ENCODE peak calls at places on chromosomes 5 and 9, in five cellular contexts. J is cardiac muscle cell, L is neural progenitor cell, K is uterus, Y is colonic mucosa. H is an unnamed sample.
A peak's percentile ranks its signal among the peaks of the same experiment; 100 is the strongest.

GRCh38 chr9:94624621-94625020 is 14.7 kb downstream of the FBP1 start:
- DNase-seq in J (no peak), L (no peak), K (no peak), Y (no peak), H (no peak)

GRCh38 chr9:549425-549997 is 292.0 kb upstream of the DMRT1 start:
- DNase-seq in J (no peak), L (no peak), K (no peak), Y (no peak), H (no peak)

GRCh38 chr5:122774519-122774860 is 390 bp upstream of the SNX2 start:
- DNase-seq in J (no peak), L (no peak), K (no peak), Y (no peak), H (no peak)

GRCh38 chr5:115480245-115480644 is 64.3 kb downstream of the FEM1C start:
- DNase-seq in J (no peak), L (no peak), K (no peak), Y (no peak), H (no peak)

GRCh38 chr9:96020822-96021615 is 145.5 kb downstream of the ERCC6L2 start:
- DNase-seq in J (peak; percentile 25), L (peak; percentile 64), K (no peak), Y (peak; percentile 36), H (peak; percentile 50)

GRCh38 chr5:87844866-87845265 is 423.8 kb downstream of the TMEM161B start:
- DNase-seq in J (no peak), L (no peak), K (no peak), Y (no peak), H (no peak)

GRCh38 chr9:31590091-31590490 is 794.4 kb upstream of the ACO1 start:
- DNase-seq in J (peak; percentile 39), L (no peak), K (no peak), Y (no peak), H (no peak)

GRCh38 chr9:135073081-135073740 is 14.3 kb upstream of the OLFM1 start:
- DNase-seq in J (no peak), L (no peak), K (peak; percentile 1), Y (no peak), H (no peak)

GRCh38 chr5:34652916-34653315 is 3.2 kb upstream of the RAI14 start:
- DNase-seq in J (peak; percentile 78), L (no peak), K (no peak), Y (no peak), H (no peak)

GRCh38 chr5:96487859-96488258 is 54.8 kb upstream of the PCSK1 start:
- DNase-seq in J (no peak), L (no peak), K (no peak), Y (no peak), H (no peak)

GRCh38 chr5:18050344-18050743 is 416.1 kb downstream of the TAF11L14 start:
- DNase-seq in J (no peak), L (no peak), K (no peak), Y (no peak), H (no peak)

GRCh38 chr5:123881791-123882244 is 369.8 kb downstream of the CSNK1G3 start:
- DNase-seq in J (peak; percentile 69), L (no peak), K (no peak), Y (no peak), H (no peak)

GRCh38 chr5:167835146-167835545 is 456.3 kb upstream of the WWC1 start:
- DNase-seq in J (peak; percentile 25), L (peak; percentile 7), K (no peak), Y (no peak), H (no peak)

GRCh38 chr5:163809480-163809879 is 304.1 kb downstream of the MAT2B start:
- DNase-seq in J (peak; percentile 42), L (peak; percentile 17), K (no peak), Y (no peak), H (no peak)

GRCh38 chr5:7419367-7419766 is 23.4 kb downstream of the ADCY2 start:
- DNase-seq in J (no peak), L (no peak), K (no peak), Y (no peak), H (no peak)

GRCh38 chr5:354581-355378 is 33.3 kb downstream of the AHRR start:
- DNase-seq in J (no peak), L (no peak), K (no peak), Y (no peak), H (peak; percentile 2)

GRCh38 chr5:108529381-108529780 is 147.5 kb upstream of the FBXL17 start:
- DNase-seq in J (peak; percentile 47), L (no peak), K (no peak), Y (no peak), H (no peak)

GRCh38 chr9:99873531-99873930 is 32.9 kb upstream of the STX17 start:
- DNase-seq in J (no peak), L (no peak), K (no peak), Y (no peak), H (no peak)

GRCh38 chr5:150619359-150620230 is 20.9 kb upstream of the SYNPO start:
- DNase-seq in J (peak; percentile 85), L (no peak), K (peak; percentile 78), Y (no peak), H (no peak)

GRCh38 chr9:4146293-4146692 is 153.6 kb downstream of the GLIS3 start:
- DNase-seq in J (no peak), L (no peak), K (no peak), Y (no peak), H (no peak)

GRCh38 chr5:138789771-138790242 is 36.6 kb downstream of the CTNNA1 start:
- DNase-seq in J (peak; percentile 53), L (peak; percentile 72), K (no peak), Y (no peak), H (peak; percentile 34)

GRCh38 chr5:10106806-10107205 is 142.9 kb downstream of the ATPSCKMT start:
- DNase-seq in J (peak; percentile 10), L (no peak), K (no peak), Y (no peak), H (no peak)

GRCh38 chr9:35935755-35936509 is 22.0 kb downstream of the OR2S2 start:
- DNase-seq in J (peak; percentile 63), L (no peak), K (no peak), Y (no peak), H (no peak)

GRCh38 chr9:137602661-137603060 is 2.8 kb upstream of the ARRDC1 start:
- DNase-seq in J (no peak), L (peak; percentile 48), K (no peak), Y (no peak), H (peak; percentile 2)

GRCh38 chr5:65190328-65191053 is 291.2 kb downstream of the ADAMTS6 start:
- DNase-seq in J (peak; percentile 89), L (no peak), K (no peak), Y (no peak), H (no peak)

GRCh38 chr9:38235244-38235643 is 157.3 kb upstream of the ALDH1B1 start:
- DNase-seq in J (no peak), L (no peak), K (no peak), Y (no peak), H (no peak)

GRCh38 chr9:124259273-124260078 is 1.7 kb downstream of the NEK6 start:
- DNase-seq in J (peak; percentile 90), L (peak; percentile 59), K (peak; percentile 83), Y (peak; percentile 92), H (peak; percentile 73)

GRCh38 chr9:124261787-124262595 is 4.2 kb downstream of the NEK6 start:
- DNase-seq in J (peak; percentile 53), L (no peak), K (no peak), Y (no peak), H (no peak)

GRCh38 chr9:124258765-124259272 is 1.1 kb downstream of the NEK6 start:
- DNase-seq in J (no peak), L (peak; percentile 61), K (no peak), Y (no peak), H (no peak)

GRCh38 chr9:124262596-124263045 is 4.9 kb downstream of the NEK6 start:
- DNase-seq in J (peak; percentile 67), L (peak; percentile 74), K (no peak), Y (no peak), H (no peak)

GRCh38 chr9:124260769-124261603 is 3.2 kb downstream of the NEK6 start:
- DNase-seq in J (peak; percentile 80), L (no peak), K (no peak), Y (peak; percentile 70), H (peak; percentile 73)
- H3K4me1 ChIP-seq in J (peaks cover 9% of the 10 kb centered on the region), L (peaks cover 33% of the 10 kb centered on the region), K (peaks cover 15% of the 10 kb centered on the region), Y (peaks cover 22% of the 10 kb centered on the region), H (peaks cover 52% of the 10 kb centered on the region)

GRCh38 chr9:129495422-129496186 is 125.3 kb downstream of the C9orf50 start:
- DNase-seq in J (peak; percentile 92), L (peak; percentile 95), K (peak; percentile 97), Y (peak; percentile 96), H (peak; percentile 96)
- H3K27ac ChIP-seq in J (peak overlapping the region; percentile 89), L (no peak overlapping the region), K (peak overlapping the region; percentile 100), Y (peak overlapping the region; percentile 93), H (peak overlapping the region; percentile 94)

DNA sequence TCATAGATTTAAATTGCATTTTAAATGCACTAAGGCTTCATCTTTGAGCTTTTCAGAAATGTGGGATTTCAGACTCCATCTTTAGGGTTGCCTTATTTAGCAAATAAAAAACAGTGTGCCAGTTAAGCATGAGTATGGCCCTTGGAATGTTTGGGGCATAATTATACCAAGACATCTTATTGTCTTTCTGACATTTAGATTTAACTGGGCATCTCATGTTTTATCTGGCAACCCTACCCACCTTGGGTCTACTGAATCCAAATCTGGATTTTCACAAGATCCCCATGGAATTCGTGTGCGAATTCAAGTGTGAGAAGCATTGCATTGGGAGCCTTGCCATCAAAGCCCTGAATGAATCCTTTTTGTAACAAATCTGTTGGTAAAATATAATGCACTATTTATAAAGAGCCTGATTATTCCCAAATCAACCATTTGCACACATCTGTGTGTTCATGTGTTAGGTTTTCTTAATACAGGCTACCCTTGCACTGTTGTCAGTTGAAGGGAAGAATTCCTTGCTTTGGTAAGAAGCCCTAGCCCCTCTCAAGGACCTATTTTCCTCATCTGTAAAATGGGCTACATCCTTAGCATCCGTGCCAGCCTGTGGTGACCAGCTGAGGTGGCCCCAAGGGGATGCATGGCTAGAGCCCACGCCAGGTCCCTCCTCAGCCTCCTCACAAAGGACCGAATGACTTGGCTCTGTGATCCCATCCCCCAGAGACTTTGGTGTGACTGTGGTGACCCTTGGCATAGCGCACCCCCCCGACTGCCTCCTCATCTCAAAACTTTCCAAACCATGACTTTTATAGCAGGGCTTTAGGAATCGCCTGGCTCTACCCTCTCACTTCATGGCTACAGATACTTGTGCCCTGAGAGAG is 8.1 kb downstream of the GSN start:
- DNase-seq in J (no peak), L (no peak), K (no peak), Y (no peak), H (no peak)
- H3K4me1 ChIP-seq in J (peaks cover 8% of the 10 kb centered on the region), L (peaks cover 5% of the 10 kb centered on the region), K (peaks cover 47% of the 10 kb centered on the region), Y (peaks cover 29% of the 10 kb centered on the region), H (peaks cover 51% of the 10 kb centered on the region)

DNA sequence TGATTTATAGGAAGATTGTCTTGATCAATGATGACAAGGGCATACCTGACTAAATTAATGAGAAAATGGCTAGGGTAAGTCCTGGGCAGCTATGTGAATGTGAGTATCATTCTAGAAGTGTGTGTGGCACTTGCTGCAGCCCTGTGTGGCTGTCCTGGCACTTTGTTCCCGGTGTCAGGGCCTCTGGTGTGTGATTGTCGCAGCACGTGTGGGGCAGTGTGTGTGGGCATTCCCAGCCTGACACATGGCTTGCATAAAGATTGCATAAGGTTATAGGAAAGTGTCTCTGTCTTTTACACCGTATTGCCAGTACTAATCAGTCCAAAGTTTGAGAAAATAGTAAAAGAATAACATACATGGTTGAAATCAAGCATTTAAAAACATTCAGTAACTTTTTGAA is 74.4 kb downstream of the TRIO start:
- DNase-seq in J (no peak), L (no peak), K (no peak), Y (no peak), H (no peak)
- H3K27ac ChIP-seq in J (no peak overlapping the region), L (no peak overlapping the region), K (no peak overlapping the region), Y (peak overlapping the region; percentile 14), H (no peak overlapping the region)

GRCh38 chr5:141510160-141510559 is 21.3 kb downstream of the PCDHGC5 start:
- DNase-seq in J (no peak), L (no peak), K (no peak), Y (no peak), H (no peak)
- H3K4me1 ChIP-seq in J (peaks cover 20% of the 10 kb centered on the region), L (peaks cover 44% of the 10 kb centered on the region), K (peaks cover 25% of the 10 kb centered on the region), Y (peaks cover 8% of the 10 kb centered on the region), H (peaks cover 50% of the 10 kb centered on the region)

H was measured in hepatocyte.